ENCODE peak calls at places on chromosomes 3 and 15, in six cellular contexts. One of them, this sample, is unnamed. For H3K4me1, the result is how much of the 10 kb centered on the place peaks cover.

GRCh38 chr3:172257638-172258400 is 190.4 kb downstream of the GHSR start:
- DNase-seq in left lung: no peak
- DNase-seq in fibroblast of lung: peak
- DNase-seq in left ventricle myocardium inferior: no peak
- DNase-seq in PC-3: no peak
- DNase-seq in mucosa of descending colon: no peak
- DNase-seq in this sample: no peak

GRCh38 chr3:169362872-169363271 is 300.6 kb downstream of the MECOM start:
- DNase-seq in left lung: no peak
- DNase-seq in fibroblast of lung: no peak
- DNase-seq in left ventricle myocardium inferior: no peak
- DNase-seq in PC-3: peak
- DNase-seq in mucosa of descending colon: no peak
- DNase-seq in this sample: no peak

GRCh38 chr3:31960793-31961431 is 20.1 kb downstream of the OSBPL10 start:
- DNase-seq in left lung: no peak
- DNase-seq in fibroblast of lung: peak
- DNase-seq in left ventricle myocardium inferior: no peak
- DNase-seq in PC-3: peak
- DNase-seq in mucosa of descending colon: no peak
- DNase-seq in this sample: no peak

GRCh38 chr3:134426660-134427181 is 52.5 kb upstream of the AMOTL2 start:
- DNase-seq in left lung: no peak
- DNase-seq in fibroblast of lung: peak
- DNase-seq in left ventricle myocardium inferior: no peak
- DNase-seq in PC-3: no peak
- DNase-seq in mucosa of descending colon: no peak
- DNase-seq in this sample: no peak

GRCh38 chr3:128578346-128578745 is 72.3 kb downstream of the RPN1 start:
- DNase-seq in left lung: no peak
- DNase-seq in fibroblast of lung: no peak
- DNase-seq in left ventricle myocardium inferior: no peak
- DNase-seq in PC-3: no peak
- DNase-seq in mucosa of descending colon: no peak
- DNase-seq in this sample: no peak

GRCh38 chr3:149356630-149357029 is 20.8 kb downstream of the TM4SF1 start:
- DNase-seq in left lung: no peak
- DNase-seq in fibroblast of lung: peak
- DNase-seq in left ventricle myocardium inferior: no peak
- DNase-seq in PC-3: no peak
- DNase-seq in mucosa of descending colon: no peak
- DNase-seq in this sample: no peak

GRCh38 chr3:51637941-51638471 is 33.0 kb upstream of the TEX264 start:
- DNase-seq in left lung: no peak
- DNase-seq in fibroblast of lung: peak
- DNase-seq in left ventricle myocardium inferior: no peak
- DNase-seq in PC-3: peak
- DNase-seq in mucosa of descending colon: peak
- DNase-seq in this sample: no peak

GRCh38 chr3:499362-499761 is 302.8 kb downstream of the CHL1 start:
- DNase-seq in left lung: no peak
- DNase-seq in fibroblast of lung: no peak
- DNase-seq in left ventricle myocardium inferior: no peak
- DNase-seq in PC-3: no peak
- DNase-seq in mucosa of descending colon: no peak
- DNase-seq in this sample: no peak

GRCh38 chr3:48881652-48882114 is 17.0 kb downstream of the SLC25A20 start:
- DNase-seq in left lung: no peak
- DNase-seq in fibroblast of lung: no peak
- DNase-seq in left ventricle myocardium inferior: no peak
- DNase-seq in PC-3: no peak
- DNase-seq in mucosa of descending colon: no peak
- DNase-seq in this sample: no peak

DNA sequence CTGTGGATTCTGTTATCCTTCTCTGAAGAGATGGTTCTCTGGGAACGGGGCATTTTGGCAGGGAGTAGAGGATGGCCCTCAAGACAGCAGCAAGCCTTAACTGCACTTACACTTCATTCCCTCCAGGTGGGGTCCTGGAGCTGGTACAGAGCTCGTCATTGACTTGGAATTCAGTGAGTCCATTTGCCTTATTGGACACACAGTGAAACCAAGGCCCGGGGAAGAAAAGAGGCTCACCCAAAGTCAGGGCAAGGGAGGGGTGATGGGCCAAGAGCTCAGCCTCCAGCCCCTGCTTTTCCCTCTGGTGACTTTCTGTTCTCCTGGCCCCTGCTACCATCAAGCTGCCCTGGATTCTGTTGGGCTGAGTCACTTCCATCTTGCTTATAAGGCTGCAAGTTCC is 125.6 kb downstream of the ETFA start:
- DNase-seq in left lung: no peak
- DNase-seq in fibroblast of lung: peak
- DNase-seq in left ventricle myocardium inferior: no peak
- DNase-seq in PC-3: peak
- DNase-seq in mucosa of descending colon: no peak
- DNase-seq in this sample: no peak
- H3K4me1 ChIP-seq in left lung: under half
- H3K4me1 ChIP-seq in fibroblast of lung: under half
- H3K4me1 ChIP-seq in left ventricle myocardium inferior: under half
- H3K4me1 ChIP-seq in PC-3: under half
- H3K4me1 ChIP-seq in mucosa of descending colon: under half
- H3K4me1 ChIP-seq in this sample: under half

DNA sequence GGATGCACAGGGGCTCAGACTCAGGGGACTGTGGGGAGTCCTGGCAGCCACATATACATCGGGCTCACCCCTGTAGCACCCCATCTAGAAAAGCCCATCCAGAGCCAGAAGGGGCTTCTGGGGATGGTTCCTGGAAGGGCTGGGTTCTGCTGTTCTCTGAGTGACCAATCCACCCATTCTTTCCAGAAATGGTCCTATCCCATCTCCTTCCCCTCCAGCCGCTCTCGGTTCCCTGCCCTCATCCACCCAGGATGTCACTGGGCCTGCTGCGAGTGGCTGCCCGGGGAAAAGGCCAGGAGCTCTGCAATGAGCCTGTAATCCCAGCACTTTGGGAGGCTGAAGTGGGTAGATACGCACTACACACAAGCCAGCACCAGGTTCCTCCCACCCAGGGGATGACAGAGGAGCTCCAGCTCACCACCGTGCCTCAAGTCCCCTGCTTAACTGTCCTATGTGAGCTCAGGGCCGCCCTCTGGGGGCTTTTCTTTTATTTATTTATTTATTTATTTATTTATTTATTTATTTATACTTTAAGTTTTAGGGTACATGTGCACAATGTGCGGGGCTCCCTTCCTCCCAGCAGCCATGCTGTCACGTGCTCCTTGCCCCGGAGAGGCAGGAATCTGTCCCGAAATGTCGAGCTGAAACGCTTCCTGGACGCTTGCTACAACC is 13.6 kb upstream of the CSK start:
- DNase-seq in left lung: peak
- DNase-seq in fibroblast of lung: no peak
- DNase-seq in left ventricle myocardium inferior: no peak
- DNase-seq in PC-3: no peak
- DNase-seq in mucosa of descending colon: no peak
- DNase-seq in this sample: no peak
- H3K4me3 ChIP-seq in left lung: no peak
- H3K4me3 ChIP-seq in fibroblast of lung: no peak
- H3K4me3 ChIP-seq in left ventricle myocardium inferior: no peak
- H3K4me3 ChIP-seq in PC-3: peak
- H3K4me3 ChIP-seq in mucosa of descending colon: no peak
- H3K4me3 ChIP-seq in this sample: no peak

DNA sequence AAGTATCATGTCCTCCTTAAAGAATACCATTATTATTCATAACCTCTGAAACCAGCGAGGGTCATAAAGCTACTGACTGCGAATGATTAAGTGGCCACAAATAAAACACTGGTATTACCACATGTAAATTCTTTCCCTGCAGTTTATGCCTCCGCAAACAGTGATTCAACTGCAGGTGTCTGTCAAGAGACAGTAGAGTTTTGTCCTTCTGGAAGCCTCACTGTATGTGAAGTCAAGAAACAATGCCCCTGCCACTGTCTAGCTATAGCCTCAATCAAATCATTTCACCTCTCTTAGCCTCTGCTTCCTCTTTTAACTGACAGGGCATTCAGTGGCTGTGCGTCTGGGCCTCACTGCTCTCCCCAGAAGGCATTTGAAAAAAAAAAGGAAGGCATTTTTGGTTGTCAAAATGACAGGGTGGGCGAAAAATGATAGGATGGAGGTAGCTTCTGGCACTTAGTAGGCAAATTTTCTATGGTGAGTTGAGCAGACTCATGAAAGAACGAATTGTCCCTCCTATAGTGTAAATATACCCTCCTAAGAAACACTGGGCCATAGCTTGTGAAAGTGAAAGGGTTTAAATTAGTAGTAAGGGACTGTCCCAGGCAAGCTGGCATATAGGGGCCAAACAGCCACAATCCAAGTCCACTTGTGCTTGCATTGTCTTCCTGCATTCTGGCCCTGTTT is 66.7 kb downstream of the FILIP1L start:
- DNase-seq in left lung: no peak
- DNase-seq in fibroblast of lung: peak
- DNase-seq in left ventricle myocardium inferior: no peak
- DNase-seq in PC-3: peak
- DNase-seq in mucosa of descending colon: no peak
- DNase-seq in this sample: no peak
- H3K4me1 ChIP-seq in left lung: under half
- H3K4me1 ChIP-seq in fibroblast of lung: under half
- H3K4me1 ChIP-seq in left ventricle myocardium inferior: half or more
- H3K4me1 ChIP-seq in PC-3: under half
- H3K4me1 ChIP-seq in mucosa of descending colon: under half
- H3K4me1 ChIP-seq in this sample: under half

DNA sequence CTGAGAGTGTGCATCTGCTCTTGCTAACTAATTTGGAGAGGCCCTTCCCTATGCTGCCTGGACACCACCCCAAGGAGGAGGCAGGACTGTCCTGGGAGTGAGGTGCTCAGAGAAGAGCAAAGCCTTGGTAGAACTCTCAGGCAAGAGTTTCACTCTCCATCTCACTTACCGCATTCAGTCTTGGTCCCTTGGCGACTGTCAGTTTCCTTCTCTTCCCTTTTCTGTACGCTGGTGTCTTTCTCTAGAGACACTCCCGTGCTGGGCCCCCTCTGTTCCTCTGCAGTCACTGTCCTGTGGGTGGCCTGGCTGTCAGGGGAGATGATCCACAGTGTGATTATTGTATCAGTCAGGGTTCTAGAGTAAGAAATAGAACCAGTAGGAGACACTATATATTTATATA is 44.0 kb downstream of the IDH2 start:
- DNase-seq in left lung: no peak
- DNase-seq in fibroblast of lung: no peak
- DNase-seq in left ventricle myocardium inferior: no peak
- DNase-seq in PC-3: no peak
- DNase-seq in mucosa of descending colon: no peak
- DNase-seq in this sample: no peak
- H3K4me3 ChIP-seq in left lung: no peak
- H3K4me3 ChIP-seq in fibroblast of lung: no peak
- H3K4me3 ChIP-seq in left ventricle myocardium inferior: no peak
- H3K4me3 ChIP-seq in PC-3: no peak
- H3K4me3 ChIP-seq in mucosa of descending colon: no peak
- H3K4me3 ChIP-seq in this sample: no peak

DNA sequence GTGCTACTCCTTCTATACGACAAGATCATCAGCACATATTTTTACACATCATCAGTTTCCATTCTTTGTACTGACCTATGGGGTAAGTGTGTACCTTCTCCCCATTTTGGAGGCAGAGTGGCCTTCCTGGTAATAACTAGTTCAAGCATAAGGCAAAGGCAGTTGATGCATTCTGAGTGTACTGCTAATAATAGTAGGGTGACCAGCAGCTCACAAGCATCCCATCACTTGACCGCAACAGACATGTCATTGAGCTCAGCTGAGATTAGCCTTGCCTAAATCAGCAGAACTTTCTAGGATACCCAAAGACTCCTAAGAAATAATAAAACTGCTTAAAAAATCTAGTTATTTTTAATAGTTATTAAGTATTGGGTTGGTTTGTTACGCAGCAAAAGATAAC is 329.8 kb upstream of the FRG2C start:
- DNase-seq in left lung: no peak
- DNase-seq in fibroblast of lung: no peak
- DNase-seq in left ventricle myocardium inferior: no peak
- DNase-seq in PC-3: no peak
- DNase-seq in mucosa of descending colon: no peak
- DNase-seq in this sample: no peak
- H3K4me1 ChIP-seq in left lung: under half
- H3K4me1 ChIP-seq in fibroblast of lung: under half
- H3K4me1 ChIP-seq in left ventricle myocardium inferior: under half
- H3K4me1 ChIP-seq in PC-3: under half
- H3K4me1 ChIP-seq in mucosa of descending colon: under half
- H3K4me1 ChIP-seq in this sample: under half

This sample was measured in lower lobe of right lung.